ENCODE peak calls at places on chromosomes 11 and 22, in eight cellular contexts. R is hippocampal formation; B is HCEC 1CT; Z is activated CD8-positive, alpha-beta T cell treated with anti-CD3 and anti-CD28 coated beads for 36 hours; I is HFFc6; U is activated CD4-positive, alpha-beta T cell treated with anti-CD3 and anti-CD28 coated beads for 24 hours; T is body of pancreas; L is NCI-H1092. V is an unnamed sample.
A peak's percentile ranks its signal among the peaks of the same experiment; 100 is the strongest.

GRCh38 chr11:33160147-33160546 is 1.1 kb downstream of the CSTF3 start:
- DNase-seq in R (no peak), B (peak; percentile 17), Z (no peak), I (peak; percentile 53), U (no peak), T (no peak), L (no peak), V (no peak)

GRCh38 chr11:74013141-74013540 is 4.3 kb upstream of the UCP3 start:
- DNase-seq in R (no peak), B (no peak), Z (no peak), I (no peak), U (no peak), T (no peak), L (no peak), V (no peak)

GRCh38 chr22:46671824-46672432 is 51.7 kb downstream of the GRAMD4 start:
- DNase-seq in R (no peak), B (no peak), Z (no peak), I (no peak), U (no peak), T (no peak), L (no peak), V (no peak)

GRCh38 chr22:38696606-38697005 is 4.1 kb downstream of the JOSD1 start:
- DNase-seq in R (no peak), B (peak; percentile 83), Z (peak; percentile 72), I (peak; percentile 79), U (peak; percentile 18), T (no peak), L (no peak), V (peak; percentile 50)

GRCh38 chr11:28636033-28636432 is 527.8 kb downstream of the METTL15 start:
- DNase-seq in R (no peak), B (no peak), Z (no peak), I (no peak), U (no peak), T (no peak), L (no peak), V (no peak)

GRCh38 chr11:105100976-105101630 is 38.5 kb downstream of the CARD18 start:
- DNase-seq in R (no peak), B (no peak), Z (no peak), I (no peak), U (no peak), T (no peak), L (no peak), V (no peak)

GRCh38 chr11:134761926-134762247 is 349.8 kb upstream of the B3GAT1 start:
- DNase-seq in R (no peak), B (no peak), Z (no peak), I (no peak), U (no peak), T (no peak), L (no peak), V (no peak)

GRCh38 chr22:19405133-19405532 is 26.4 kb downstream of the HIRA start:
- DNase-seq in R (no peak), B (no peak), Z (no peak), I (no peak), U (no peak), T (no peak), L (no peak), V (no peak)

GRCh38 chr11:118151421-118151820 is 1.2 kb downstream of the SCN4B start:
- DNase-seq in R (no peak), B (peak; percentile 32), Z (no peak), I (no peak), U (no peak), T (no peak), L (no peak), V (no peak)

GRCh38 chr11:12684821-12685220 is 10.6 kb downstream of the TEAD1 start:
- DNase-seq in R (no peak), B (no peak), Z (no peak), I (no peak), U (no peak), T (no peak), L (no peak), V (no peak)

GRCh38 chr11:103202048-103202651 is 92.9 kb downstream of the DYNC2H1 start:
- DNase-seq in R (no peak), B (peak; percentile 59), Z (no peak), I (peak; percentile 23), U (no peak), T (no peak), L (peak; percentile 4), V (no peak)

GRCh38 chr11:120352405-120352804 is 16.2 kb downstream of the ARHGEF12 start:
- DNase-seq in R (no peak), B (no peak), Z (no peak), I (no peak), U (no peak), T (no peak), L (no peak), V (no peak)

GRCh38 chr11:60428517-60428916 is 855 bp upstream of the MS4A5 start:
- DNase-seq in R (no peak), B (no peak), Z (no peak), I (no peak), U (no peak), T (no peak), L (no peak), V (no peak)

GRCh38 chr11:1840780-1841480 is 2.1 kb downstream of the TNNI2 start:
- DNase-seq in R (no peak), B (no peak), Z (no peak), I (no peak), U (no peak), T (no peak), L (no peak), V (no peak)

GRCh38 chr22:40175571-40176105 is 2.1 kb upstream of the TNRC6B start:
- DNase-seq in R (no peak), B (no peak), Z (no peak), I (no peak), U (no peak), T (no peak), L (no peak), V (no peak)

GRCh38 chr11:57180141-57180561 is 1.6 kb upstream of the LRRC55 start:
- DNase-seq in R (no peak), B (no peak), Z (no peak), I (no peak), U (no peak), T (no peak), L (no peak), V (no peak)

GRCh38 chr11:93849751-93850584 is 450 bp downstream of the VSTM5 start:
- DNase-seq in R (no peak), B (peak; percentile 24), Z (no peak), I (no peak), U (no peak), T (peak; percentile 48), L (peak; percentile 61), V (no peak)

GRCh38 chr11:96145163-96145585 is 197.8 kb downstream of the MAML2 start:
- DNase-seq in R (no peak), B (no peak), Z (no peak), I (peak; percentile 84), U (no peak), T (no peak), L (no peak), V (no peak)

GRCh38 chr11:35318977-35319925 is 100.1 kb downstream of the SLC1A2 start:
- DNase-seq in R (no peak), B (no peak), Z (no peak), I (peak; percentile 35), U (no peak), T (no peak), L (no peak), V (no peak)

GRCh38 chr22:41180926-41181325 is 24.2 kb upstream of the L3MBTL2 start:
- DNase-seq in R (no peak), B (no peak), Z (no peak), I (no peak), U (no peak), T (no peak), L (no peak), V (no peak)

GRCh38 chr11:134363592-134363991 is 31.8 kb downstream of the GLB1L2 start:
- DNase-seq in R (no peak), B (no peak), Z (no peak), I (no peak), U (no peak), T (no peak), L (no peak), V (no peak)

GRCh38 chr11:14248577-14248976 is 110.4 kb downstream of the RRAS2 start:
- DNase-seq in R (peak; percentile 65), B (no peak), Z (no peak), I (no peak), U (no peak), T (no peak), L (no peak), V (no peak)

GRCh38 chr11:127493330-127493729 is 492.8 kb upstream of the KIRREL3 start:
- DNase-seq in R (no peak), B (no peak), Z (peak; percentile 7), I (peak; percentile 13), U (no peak), T (no peak), L (peak; percentile 19), V (no peak)

GRCh38 chr11:120880791-120881190 is 143.1 kb upstream of the TBCEL start:
- DNase-seq in R (no peak), B (no peak), Z (no peak), I (no peak), U (no peak), T (no peak), L (no peak), V (no peak)

GRCh38 chr22:17896552-17896951 is 122.3 kb upstream of the BID start:
- DNase-seq in R (peak; percentile 21), B (no peak), Z (no peak), I (no peak), U (no peak), T (peak; percentile 64), L (no peak), V (no peak)

GRCh38 chr11:75306529-75306928 is 44.9 kb downstream of the ARRB1 start:
- DNase-seq in R (no peak), B (no peak), Z (no peak), I (no peak), U (no peak), T (no peak), L (no peak), V (no peak)

GRCh38 chr22:46908641-46909107 is 146.2 kb downstream of the TBC1D22A start:
- DNase-seq in R (no peak), B (no peak), Z (no peak), I (no peak), U (no peak), T (no peak), L (no peak), V (no peak)

GRCh38 chr22:35539910-35540599 is 576 bp upstream of the RASD2 start:
- DNase-seq in R (peak; percentile 66), B (peak; percentile 25), Z (peak; percentile 65), I (no peak), U (peak; percentile 55), T (peak; percentile 64), L (peak; percentile 35), V (peak; percentile 75)

GRCh38 chr22:49789289-49790141 is 38.2 kb downstream of the BRD1 start:
- DNase-seq in R (no peak), B (peak; percentile 7), Z (peak; percentile 73), I (peak; percentile 6), U (peak; percentile 13), T (no peak), L (no peak), V (peak; percentile 34)

GRCh38 chr22:29625090-29625825 is 21.8 kb downstream of the NF2 start:
- DNase-seq in R (peak; percentile 15), B (peak; percentile 86), Z (peak; percentile 69), I (peak; percentile 85), U (no peak), T (peak; percentile 77), L (peak; percentile 10), V (peak; percentile 35)

GRCh38 chr11:129951201-129951882 is 51.3 kb downstream of the PRDM10 start:
- DNase-seq in R (no peak), B (no peak), Z (no peak), I (no peak), U (no peak), T (no peak), L (no peak), V (no peak)

GRCh38 chr11:74739546-74740270 is 8.5 kb upstream of the CHRDL2 start:
- DNase-seq in R (peak; percentile 41), B (peak; percentile 65), Z (peak; percentile 40), I (peak; percentile 63), U (no peak), T (peak; percentile 68), L (no peak), V (no peak)

GRCh38 chr11:92383430-92383829 is 158.8 kb downstream of the FAT3 start:
- DNase-seq in R (no peak), B (peak; percentile 73), Z (no peak), I (peak; percentile 64), U (no peak), T (no peak), L (no peak), V (no peak)

GRCh38 chr11:94185387-94186084 is 56.9 kb downstream of the PANX1 start:
- DNase-seq in R (no peak), B (peak; percentile 56), Z (no peak), I (peak; percentile 82), U (no peak), T (peak; percentile 27), L (no peak), V (no peak)

V was measured in activated naive CD4-positive, alpha-beta T cell treated with anti-CD3 and anti-CD28 coated beads, Interleukin-2, amount 50 U/mL, for 16 hours.